ENCODE peak calls at places on chromosomes 12 and 14, in nine cellular contexts. Y, G, L, P, B, I, D, N and R are unnamed samples. For H3K27me3 and H3K4me1, the result is how much of the 10 kb centered on the place peaks cover.

GRCh38 chr12:119624971-119625370 is 31.4 kb downstream of the TMEM233 start:
- DNase-seq in Y (no peak), G (no peak), L (no peak), P (no peak), B (peak), I (no peak), D (peak), N (no peak), R (no peak)

GRCh38 chr12:17214910-17215309 is 608.9 kb upstream of the LMO3 start:
- DNase-seq in Y (no peak), G (no peak), L (no peak), P (no peak), B (no peak), I (no peak), D (peak), N (no peak), R (no peak)

GRCh38 chr12:94560416-94561221 is 89.7 kb downstream of the TMCC3 start:
- DNase-seq in Y (no peak), G (no peak), L (no peak), P (no peak), B (peak), I (peak), D (peak), N (peak), R (peak)

GRCh38 chr14:66477567-66477966 is 8.6 kb upstream of the CCDC196 start:
- DNase-seq in Y (no peak), G (no peak), L (no peak), P (no peak), B (no peak), I (no peak), D (no peak), N (no peak), R (no peak)

GRCh38 chr12:120628919-120629318 is 11.5 kb upstream of the CABP1 start:
- DNase-seq in Y (peak), G (no peak), L (no peak), P (peak), B (no peak), I (peak), D (no peak), N (no peak), R (no peak)

GRCh38 chr14:63513756-63514155 is 29.4 kb downstream of the PPP2R5E start:
- DNase-seq in Y (no peak), G (no peak), L (no peak), P (no peak), B (no peak), I (no peak), D (no peak), N (no peak), R (no peak)

GRCh38 chr12:46372131-46372851 is at the start of gene SLC38A2:
- DNase-seq in Y (peak), G (peak), L (peak), P (peak), B (peak), I (no peak), D (peak), N (no peak), R (peak)

GRCh38 chr12:85457026-85457425 is 177.0 kb downstream of the ALX1 start:
- DNase-seq in Y (no peak), G (no peak), L (no peak), P (no peak), B (no peak), I (no peak), D (no peak), N (no peak), R (no peak)

GRCh38 chr14:74948228-74949175 is 6.9 kb downstream of the PGF start:
- DNase-seq in Y (no peak), G (no peak), L (no peak), P (no peak), B (no peak), I (no peak), D (no peak), N (no peak), R (no peak)

GRCh38 chr12:31785318-31785717 is 56.5 kb upstream of the AMN1 start:
- DNase-seq in Y (no peak), G (no peak), L (no peak), P (no peak), B (no peak), I (no peak), D (no peak), N (no peak), R (no peak)

GRCh38 chr12:27305673-27306504 is 26.7 kb upstream of the BMAL2 start:
- DNase-seq in Y (no peak), G (no peak), L (no peak), P (peak), B (no peak), I (no peak), D (peak), N (peak), R (peak)

GRCh38 chr12:39572551-39572950 is 47.1 kb downstream of the ABCD2 start:
- DNase-seq in Y (no peak), G (no peak), L (no peak), P (no peak), B (no peak), I (no peak), D (no peak), N (no peak), R (no peak)

GRCh38 chr12:88266851-88267360 is 124.8 kb downstream of the TMTC3 start:
- DNase-seq in Y (no peak), G (no peak), L (no peak), P (no peak), B (no peak), I (no peak), D (no peak), N (no peak), R (no peak)

GRCh38 chr12:238736-239398 is 23.8 kb downstream of the SLC6A13 start:
- DNase-seq in Y (no peak), G (no peak), L (no peak), P (no peak), B (no peak), I (no peak), D (no peak), N (no peak), R (no peak)
- H3K27me3 ChIP-seq in Y (under half), G (under half), L (under half), P (under half), B (under half), I (under half), D (under half), N (under half), R (under half)

GRCh38 chr12:25421651-25422150 is 131.4 kb downstream of the LMNTD1 start:
- DNase-seq in Y (no peak), G (no peak), L (no peak), P (no peak), B (no peak), I (no peak), D (no peak), N (no peak), R (no peak)
- H3K4me1 ChIP-seq in Y (under half), G (under half), L (under half), P (under half), B (under half), I (under half), D (under half), N (under half), R (under half)

GRCh38 chr14:39641224-39641623 is 209.0 kb upstream of the FBXO33 start:
- DNase-seq in Y (no peak), G (no peak), L (no peak), P (no peak), B (no peak), I (no peak), D (no peak), N (no peak), R (peak)
- H3K27me3 ChIP-seq in Y (under half), G (under half), L (under half), P (under half), B (under half), I (under half), D (under half), N (under half), R (under half)

GRCh38 chr14:61700104-61700886 is 5.0 kb downstream of the HIF1A start:
- DNase-seq in Y (no peak), G (no peak), L (no peak), P (no peak), B (no peak), I (no peak), D (no peak), N (no peak), R (no peak)
- H3K4me1 ChIP-seq in Y (under half), G (half or more), L (half or more), P (under half), B (under half), I (under half), D (under half), N (under half), R (half or more)

DNA sequence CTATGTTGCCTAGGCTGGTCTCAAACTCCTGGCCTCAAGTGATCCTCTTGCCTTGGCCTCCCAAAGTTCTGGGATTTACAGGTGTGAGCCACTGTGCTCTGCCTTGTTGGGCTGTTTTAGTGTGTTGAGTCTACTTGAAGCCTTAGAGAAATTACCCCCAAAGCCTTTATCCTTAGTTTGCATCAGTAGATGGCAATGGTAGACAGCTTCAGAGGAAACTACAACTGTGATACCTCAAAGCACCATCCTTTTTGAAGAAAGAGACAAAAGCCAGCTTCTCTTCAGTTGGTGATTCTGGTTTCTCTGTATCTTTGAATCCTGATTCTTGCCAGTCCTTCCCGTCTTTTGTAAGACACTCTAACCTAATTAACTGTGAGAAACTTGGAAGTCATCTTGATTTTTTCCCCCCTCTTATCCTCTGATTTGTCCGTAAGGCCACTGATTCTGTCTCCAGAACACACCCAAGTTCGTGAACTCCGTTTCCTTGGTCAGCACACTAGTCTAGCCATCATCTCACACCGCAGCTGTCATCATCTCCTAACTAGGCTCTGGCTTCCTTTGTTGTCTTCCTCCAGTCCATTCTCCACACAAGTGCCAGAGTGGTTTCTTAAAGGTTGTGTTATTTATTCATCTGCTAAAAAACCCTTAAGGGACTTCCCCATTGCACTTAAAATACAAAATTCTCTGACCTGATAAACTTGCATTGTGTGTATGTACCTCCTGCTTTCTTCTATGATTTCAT is 20.2 kb downstream of the ATP2A2 start:
- DNase-seq in Y (no peak), G (no peak), L (no peak), P (no peak), B (no peak), I (no peak), D (no peak), N (no peak), R (no peak)
- H3K27me3 ChIP-seq in Y (under half), G (under half), L (under half), P (under half), B (under half), I (under half), D (under half), N (under half), R (under half)

DNA sequence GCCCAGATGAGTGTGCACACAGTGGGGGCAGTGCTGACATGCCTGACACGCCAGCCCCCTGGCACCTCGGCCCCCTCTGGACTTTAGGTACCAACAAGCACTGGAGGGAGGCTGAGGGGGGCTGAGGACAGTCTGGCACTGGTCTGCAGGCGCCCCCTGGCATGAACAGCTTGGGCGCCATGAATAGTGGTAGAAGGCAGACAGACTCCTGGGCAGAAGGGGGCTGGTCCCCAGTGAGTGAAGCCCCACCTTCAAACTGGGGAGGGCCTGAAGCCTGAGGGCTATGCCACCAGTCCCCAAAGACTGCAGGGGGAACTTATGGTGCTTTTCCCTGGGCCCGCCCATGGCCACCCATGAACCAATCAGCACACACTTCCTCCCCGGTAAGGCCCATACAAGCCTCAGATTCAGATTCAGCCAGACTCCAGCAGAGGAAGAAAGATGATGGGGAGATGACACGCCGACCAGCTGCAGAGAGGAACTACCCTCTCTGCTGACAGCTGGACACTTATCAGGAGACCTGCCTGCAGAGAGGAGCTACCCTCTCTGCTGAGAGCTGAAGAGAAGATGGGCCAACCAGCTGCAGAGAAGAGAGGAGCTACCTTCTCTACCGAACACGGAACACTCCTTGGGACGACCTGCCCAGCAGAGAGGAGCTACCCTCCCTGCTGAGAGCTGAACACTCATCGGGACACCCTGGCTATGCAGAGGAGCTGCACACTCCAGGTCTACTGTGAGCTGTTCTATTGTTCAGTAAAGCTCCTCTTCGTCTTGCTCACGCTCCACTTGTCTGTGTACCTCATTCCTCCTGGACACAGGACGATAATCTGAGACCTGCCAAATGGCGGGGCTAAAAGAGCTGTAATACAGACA is 324.5 kb downstream of the PCNX1 start:
- DNase-seq in Y (no peak), G (no peak), L (no peak), P (peak), B (no peak), I (peak), D (peak), N (no peak), R (no peak)
- H3K4me1 ChIP-seq in Y (under half), G (under half), L (under half), P (under half), B (under half), I (under half), D (under half), N (under half), R (under half)

GRCh38 chr12:131363841-131364425 is 347.0 kb upstream of the SFSWAP start:
- DNase-seq in Y (no peak), G (no peak), L (no peak), P (peak), B (no peak), I (no peak), D (no peak), N (no peak), R (no peak)

GRCh38 chr12:131363416-131363815 is 347.5 kb upstream of the SFSWAP start:
- DNase-seq in Y (no peak), G (no peak), L (no peak), P (no peak), B (no peak), I (no peak), D (no peak), N (no peak), R (no peak)

GRCh38 chr12:131365821-131366260 is 345.0 kb upstream of the SFSWAP start:
- DNase-seq in Y (no peak), G (no peak), L (no peak), P (no peak), B (no peak), I (no peak), D (no peak), N (no peak), R (no peak)

GRCh38 chr12:131366261-131366871 is 344.5 kb upstream of the SFSWAP start:
- DNase-seq in Y (no peak), G (no peak), L (no peak), P (no peak), B (no peak), I (no peak), D (no peak), N (no peak), R (no peak)

DNA sequence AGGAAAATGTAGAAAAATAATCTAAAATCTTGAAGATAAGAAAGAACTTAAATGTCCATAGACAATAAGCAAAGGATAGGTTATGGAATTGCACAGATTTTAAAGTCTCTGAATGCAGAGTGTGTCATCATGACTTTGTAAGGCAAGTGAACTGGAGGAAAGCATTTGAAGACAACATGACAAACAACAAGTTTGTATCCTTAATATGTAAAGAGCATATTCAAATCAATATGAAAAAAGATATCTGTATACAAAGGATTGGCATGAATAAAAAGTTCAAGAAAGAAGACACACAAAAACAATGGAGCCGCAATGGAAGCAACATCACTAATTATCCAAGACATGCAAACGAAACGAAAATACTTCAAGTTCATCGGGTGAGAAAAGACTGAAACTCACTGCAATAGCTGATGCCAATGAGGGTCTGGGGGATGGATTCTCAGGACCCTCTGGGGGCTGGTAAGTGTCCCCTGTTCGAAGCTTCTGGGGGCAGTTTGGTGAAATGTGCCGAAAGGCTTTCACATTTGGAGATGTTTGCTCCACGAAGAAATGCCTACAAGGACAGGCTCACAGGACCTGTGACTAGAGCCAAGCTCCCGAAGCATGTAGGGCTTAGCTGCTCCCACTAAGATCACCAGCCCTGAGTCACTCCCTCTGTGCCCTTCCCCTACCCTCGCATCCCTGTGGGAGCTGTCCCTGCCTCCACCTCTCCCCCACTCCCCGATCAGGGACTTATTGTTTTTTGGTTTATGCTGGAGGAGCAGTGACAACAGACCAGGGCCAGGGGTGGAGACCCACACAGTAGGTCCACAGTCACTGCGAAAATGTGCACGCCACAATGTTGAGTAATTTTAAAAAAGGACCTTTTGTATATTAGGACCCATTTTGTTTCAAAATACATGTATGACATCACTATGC is 345.7 kb upstream of the SFSWAP start:
- DNase-seq in Y (no peak), G (no peak), L (no peak), P (no peak), B (no peak), I (no peak), D (no peak), N (no peak), R (no peak)
- H3K27me3 ChIP-seq in Y (under half), G (under half), L (under half), P (under half), B (under half), I (under half), D (under half), N (under half), R (under half)

GRCh38 chr14:22460461-22461195 is 128.4 kb downstream of the DAD1 start:
- DNase-seq in Y (no peak), G (no peak), L (no peak), P (peak), B (peak), I (no peak), D (no peak), N (no peak), R (no peak)

GRCh38 chr14:22452330-22452729 is 136.7 kb downstream of the DAD1 start:
- DNase-seq in Y (no peak), G (no peak), L (no peak), P (no peak), B (no peak), I (no peak), D (no peak), N (no peak), R (no peak)

GRCh38 chr14:22456986-22457594 is 131.9 kb downstream of the DAD1 start:
- DNase-seq in Y (no peak), G (no peak), L (no peak), P (no peak), B (no peak), I (no peak), D (no peak), N (no peak), R (no peak)

GRCh38 chr14:22458737-22459136 is 130.3 kb downstream of the DAD1 start:
- DNase-seq in Y (no peak), G (no peak), L (no peak), P (no peak), B (no peak), I (no peak), D (no peak), N (no peak), R (no peak)

DNA sequence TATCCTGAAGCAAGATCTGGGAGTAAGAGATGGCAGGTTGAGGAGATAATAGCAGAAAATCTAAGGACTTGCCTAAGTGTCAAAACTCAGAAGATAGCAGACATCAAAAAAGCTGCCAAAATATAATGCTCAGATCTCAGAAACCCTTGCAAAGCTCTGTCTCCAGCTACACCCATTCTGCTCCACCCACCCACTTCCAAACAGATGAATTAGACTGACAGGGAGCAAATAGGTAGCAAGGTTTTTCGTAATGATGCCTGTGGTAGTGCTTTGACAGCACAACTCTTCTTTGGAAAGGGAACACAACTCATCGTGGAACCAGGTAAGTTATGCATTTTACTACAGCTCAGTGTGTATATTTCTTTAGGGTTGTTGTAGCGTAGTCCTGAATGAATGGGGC is 132.6 kb downstream of the DAD1 start:
- DNase-seq in Y (no peak), G (no peak), L (no peak), P (no peak), B (no peak), I (no peak), D (no peak), N (no peak), R (no peak)
- H3K4me1 ChIP-seq in Y (under half), G (under half), L (under half), P (under half), B (under half), I (under half), D (under half), N (under half), R (under half)

GRCh38 chr12:108147279-108147678 is 18.2 kb downstream of the WSCD2 start:
- DNase-seq in Y (no peak), G (no peak), L (no peak), P (no peak), B (no peak), I (no peak), D (no peak), N (no peak), R (no peak)

GRCh38 chr12:108150436-108150835 is 21.3 kb downstream of the WSCD2 start:
- DNase-seq in Y (no peak), G (no peak), L (no peak), P (no peak), B (no peak), I (no peak), D (no peak), N (no peak), R (no peak)

GRCh38 chr12:108146035-108146893 is 17.2 kb downstream of the WSCD2 start:
- DNase-seq in Y (no peak), G (no peak), L (no peak), P (no peak), B (no peak), I (no peak), D (no peak), N (no peak), R (no peak)

GRCh38 chr12:108151505-108152178 is 22.6 kb downstream of the WSCD2 start:
- DNase-seq in Y (no peak), G (no peak), L (no peak), P (no peak), B (no peak), I (no peak), D (no peak), N (no peak), R (no peak)

DNA sequence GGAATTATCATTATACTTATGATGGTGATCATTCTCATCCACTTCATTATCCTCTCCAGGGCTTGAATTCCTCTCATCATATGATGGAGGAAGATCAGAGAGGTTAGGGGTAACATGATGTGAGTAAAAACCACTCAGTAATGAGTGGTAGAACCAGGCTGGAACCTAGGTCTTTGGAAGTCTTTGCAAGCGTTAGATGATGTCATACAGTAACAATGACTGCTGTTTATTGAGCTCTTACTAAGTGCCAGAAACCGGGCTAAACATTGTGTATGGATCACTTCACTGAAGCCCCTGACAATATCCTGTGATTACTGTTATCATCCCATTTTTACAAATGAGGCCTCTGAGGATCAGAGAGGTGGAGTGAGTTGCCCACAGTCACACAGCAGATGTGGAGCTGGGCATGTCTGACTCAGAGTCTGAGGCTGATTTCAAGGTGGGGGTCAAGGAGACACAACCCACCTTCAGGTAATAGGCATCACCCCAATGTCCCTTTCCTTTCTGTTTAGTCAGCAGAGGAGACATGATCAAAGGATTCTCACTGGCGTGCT is 19.5 kb downstream of the WSCD2 start:
- DNase-seq in Y (no peak), G (no peak), L (no peak), P (no peak), B (no peak), I (no peak), D (no peak), N (no peak), R (no peak)
- H3K27me3 ChIP-seq in Y (under half), G (under half), L (under half), P (under half), B (under half), I (under half), D (under half), N (under half), R (under half)